ENCODE peak calls at places on chromosomes 11 and 22, in eight cellular contexts. One of them, this sample, is unnamed.

GRCh38 chr11:128772814-128773213 is 78.9 kb downstream of the FLI1 start:
- DNase-seq in mucosa of descending colon: peak
- DNase-seq in cardiac fibroblast: no peak
- DNase-seq in AG09309: no peak
- DNase-seq in retinal pigment epithelial cell: no peak
- DNase-seq in foreskin fibroblast: no peak
- DNase-seq in dorsolateral prefrontal cortex: no peak
- DNase-seq in heart left ventricle: peak
- DNase-seq in this sample: no peak

GRCh38 chr11:28245131-28245530 is 136.9 kb downstream of the METTL15 start:
- DNase-seq in dorsolateral prefrontal cortex: no peak
- DNase-seq in cardiac fibroblast: no peak
- DNase-seq in AG09309: no peak
- DNase-seq in retinal pigment epithelial cell: no peak
- DNase-seq in heart left ventricle: no peak
- DNase-seq in foreskin fibroblast: no peak
- DNase-seq in mucosa of descending colon: no peak
- DNase-seq in this sample: peak

GRCh38 chr11:60155928-60156327 is 27.0 kb downstream of the MS4A6A start:
- DNase-seq in AG09309: no peak
- DNase-seq in dorsolateral prefrontal cortex: no peak
- DNase-seq in heart left ventricle: no peak
- DNase-seq in retinal pigment epithelial cell: no peak
- DNase-seq in foreskin fibroblast: no peak
- DNase-seq in mucosa of descending colon: no peak
- DNase-seq in cardiac fibroblast: no peak
- DNase-seq in this sample: no peak

GRCh38 chr11:123062892-123063395 is 1.0 kb upstream of the HSPA8 start:
- DNase-seq in heart left ventricle: no peak
- DNase-seq in AG09309: peak
- DNase-seq in dorsolateral prefrontal cortex: no peak
- DNase-seq in cardiac fibroblast: peak
- DNase-seq in mucosa of descending colon: no peak
- DNase-seq in retinal pigment epithelial cell: no peak
- DNase-seq in foreskin fibroblast: no peak
- DNase-seq in this sample: no peak

GRCh38 chr22:28034760-28035401 is 115.8 kb upstream of the PITPNB start:
- DNase-seq in heart left ventricle: peak
- DNase-seq in foreskin fibroblast: peak
- DNase-seq in retinal pigment epithelial cell: no peak
- DNase-seq in cardiac fibroblast: peak
- DNase-seq in dorsolateral prefrontal cortex: peak
- DNase-seq in AG09309: no peak
- DNase-seq in mucosa of descending colon: peak
- DNase-seq in this sample: no peak

GRCh38 chr11:1218256-1218787 is 4.5 kb upstream of the MUC5B start:
- DNase-seq in dorsolateral prefrontal cortex: peak
- DNase-seq in mucosa of descending colon: peak
- DNase-seq in AG09309: no peak
- DNase-seq in cardiac fibroblast: no peak
- DNase-seq in foreskin fibroblast: no peak
- DNase-seq in retinal pigment epithelial cell: no peak
- DNase-seq in heart left ventricle: no peak
- DNase-seq in this sample: no peak

GRCh38 chr22:38461057-38461413 is 6.0 kb upstream of the KCNJ4 start:
- DNase-seq in heart left ventricle: no peak
- DNase-seq in AG09309: no peak
- DNase-seq in dorsolateral prefrontal cortex: no peak
- DNase-seq in foreskin fibroblast: no peak
- DNase-seq in cardiac fibroblast: no peak
- DNase-seq in retinal pigment epithelial cell: no peak
- DNase-seq in mucosa of descending colon: no peak
- DNase-seq in this sample: no peak

GRCh38 chr11:82683029-82683428 is 50.6 kb downstream of the FAM181B start:
- DNase-seq in mucosa of descending colon: no peak
- DNase-seq in foreskin fibroblast: no peak
- DNase-seq in AG09309: no peak
- DNase-seq in heart left ventricle: no peak
- DNase-seq in retinal pigment epithelial cell: no peak
- DNase-seq in dorsolateral prefrontal cortex: no peak
- DNase-seq in cardiac fibroblast: no peak
- DNase-seq in this sample: no peak

GRCh38 chr22:31841029-31841827 is 87.4 kb downstream of the DEPDC5 start:
- DNase-seq in heart left ventricle: no peak
- DNase-seq in mucosa of descending colon: no peak
- DNase-seq in retinal pigment epithelial cell: no peak
- DNase-seq in foreskin fibroblast: no peak
- DNase-seq in dorsolateral prefrontal cortex: no peak
- DNase-seq in cardiac fibroblast: no peak
- DNase-seq in AG09309: no peak
- DNase-seq in this sample: no peak

GRCh38 chr11:35305670-35306382 is 113.5 kb downstream of the SLC1A2 start:
- DNase-seq in dorsolateral prefrontal cortex: no peak
- DNase-seq in mucosa of descending colon: peak
- DNase-seq in foreskin fibroblast: no peak
- DNase-seq in heart left ventricle: no peak
- DNase-seq in AG09309: no peak
- DNase-seq in cardiac fibroblast: peak
- DNase-seq in retinal pigment epithelial cell: no peak
- DNase-seq in this sample: peak

GRCh38 chr11:30342736-30343166 is 19.8 kb downstream of the ARL14EP start:
- DNase-seq in cardiac fibroblast: no peak
- DNase-seq in dorsolateral prefrontal cortex: no peak
- DNase-seq in foreskin fibroblast: no peak
- DNase-seq in heart left ventricle: no peak
- DNase-seq in mucosa of descending colon: peak
- DNase-seq in AG09309: no peak
- DNase-seq in retinal pigment epithelial cell: no peak
- DNase-seq in this sample: no peak

DNA sequence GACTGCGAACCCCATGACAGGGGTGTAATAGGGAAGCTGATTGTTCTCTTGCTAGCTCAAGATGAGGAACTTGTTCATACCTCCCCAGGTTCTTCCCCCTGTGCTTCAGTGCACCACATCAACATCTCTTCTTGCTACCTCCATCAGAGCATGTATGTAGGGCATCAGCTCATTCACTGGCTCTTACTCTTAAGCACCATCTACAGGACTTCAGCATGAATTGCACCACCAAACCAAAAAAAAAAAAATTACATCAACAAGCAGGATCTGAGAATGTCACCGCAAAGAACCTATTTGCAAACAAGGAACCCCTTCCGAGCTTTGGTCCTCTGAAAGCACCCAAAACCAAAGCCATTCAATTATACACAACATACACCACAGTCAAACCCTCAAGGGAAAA is 2226.5 kb upstream of the RAG2 start:
- DNase-seq in cardiac fibroblast: peak
- DNase-seq in heart left ventricle: no peak
- DNase-seq in foreskin fibroblast: no peak
- DNase-seq in mucosa of descending colon: no peak
- DNase-seq in dorsolateral prefrontal cortex: no peak
- DNase-seq in retinal pigment epithelial cell: no peak
- DNase-seq in AG09309: no peak
- DNase-seq in this sample: no peak
- TF ChIP-seq CTCF in cardiac fibroblast: peak
- TF ChIP-seq CTCF in heart left ventricle: peak
- TF ChIP-seq CTCF in foreskin fibroblast: peak
- TF ChIP-seq CTCF in mucosa of descending colon: no peak
- TF ChIP-seq CTCF in dorsolateral prefrontal cortex: no peak
- TF ChIP-seq CTCF in retinal pigment epithelial cell: peak
- TF ChIP-seq CTCF in AG09309: no peak
- TF ChIP-seq CTCF in this sample: peak

GRCh38 chr22:44108076-44108475 is 72.6 kb upstream of the PARVG start:
- DNase-seq in AG09309: no peak
- DNase-seq in cardiac fibroblast: no peak
- DNase-seq in retinal pigment epithelial cell: no peak
- DNase-seq in dorsolateral prefrontal cortex: no peak
- DNase-seq in heart left ventricle: no peak
- DNase-seq in mucosa of descending colon: no peak
- DNase-seq in foreskin fibroblast: no peak
- DNase-seq in this sample: no peak
- H3K4me3 ChIP-seq in AG09309: no peak
- H3K4me3 ChIP-seq in cardiac fibroblast: no peak
- H3K4me3 ChIP-seq in retinal pigment epithelial cell: no peak
- H3K4me3 ChIP-seq in dorsolateral prefrontal cortex: no peak
- H3K4me3 ChIP-seq in heart left ventricle: no peak
- H3K4me3 ChIP-seq in mucosa of descending colon: no peak
- H3K4me3 ChIP-seq in foreskin fibroblast: no peak
- H3K4me3 ChIP-seq in this sample: no peak

DNA sequence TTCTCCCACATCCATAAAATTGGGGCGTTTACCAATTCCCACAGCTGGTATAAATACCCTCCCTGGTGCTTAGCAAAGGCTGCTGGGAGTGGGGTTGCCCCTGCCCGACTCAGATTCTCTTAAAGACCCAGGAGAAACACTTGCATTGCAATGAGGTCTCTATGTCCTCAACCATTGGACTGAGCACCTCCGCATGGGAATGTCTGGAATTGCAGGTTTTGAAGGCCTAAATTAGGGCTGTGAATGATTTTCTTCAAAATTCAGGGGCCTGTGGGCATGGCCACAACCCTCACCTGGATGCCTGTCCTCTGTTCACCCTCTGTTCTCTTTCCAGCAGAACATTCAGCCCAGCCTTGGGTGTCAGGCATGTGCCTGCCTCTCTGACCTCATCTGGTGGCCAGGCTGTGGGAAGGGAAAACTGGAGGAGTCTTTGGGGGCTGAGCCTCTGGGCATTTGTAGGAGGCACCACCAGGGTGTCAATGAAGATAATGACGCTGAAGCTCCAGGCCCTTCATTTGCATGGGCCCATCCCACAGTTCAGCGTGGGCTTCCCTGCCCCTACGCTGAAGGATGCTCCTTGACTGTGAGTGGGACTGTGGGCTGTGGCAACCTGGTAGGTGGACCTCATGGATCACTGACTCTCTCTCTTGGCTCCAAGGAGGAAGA is 52.7 kb upstream of the MYEOV start:
- DNase-seq in mucosa of descending colon: no peak
- DNase-seq in retinal pigment epithelial cell: no peak
- DNase-seq in AG09309: no peak
- DNase-seq in dorsolateral prefrontal cortex: no peak
- DNase-seq in cardiac fibroblast: no peak
- DNase-seq in foreskin fibroblast: no peak
- DNase-seq in heart left ventricle: peak
- DNase-seq in this sample: no peak
- TF ChIP-seq CTCF in mucosa of descending colon: no peak
- TF ChIP-seq CTCF in retinal pigment epithelial cell: no peak
- TF ChIP-seq CTCF in AG09309: no peak
- TF ChIP-seq CTCF in dorsolateral prefrontal cortex: no peak
- TF ChIP-seq CTCF in cardiac fibroblast: no peak
- TF ChIP-seq CTCF in foreskin fibroblast: peak
- TF ChIP-seq CTCF in heart left ventricle: no peak
- TF ChIP-seq CTCF in this sample: no peak

GRCh38 chr11:86738615-86739014 is 61.7 kb upstream of the PRSS23 start:
- DNase-seq in mucosa of descending colon: no peak
- DNase-seq in foreskin fibroblast: no peak
- DNase-seq in AG09309: no peak
- DNase-seq in retinal pigment epithelial cell: no peak
- DNase-seq in dorsolateral prefrontal cortex: no peak
- DNase-seq in heart left ventricle: no peak
- DNase-seq in cardiac fibroblast: no peak
- DNase-seq in this sample: no peak

GRCh38 chr11:86742436-86742805 is 57.9 kb upstream of the PRSS23 start:
- DNase-seq in heart left ventricle: no peak
- DNase-seq in cardiac fibroblast: no peak
- DNase-seq in foreskin fibroblast: no peak
- DNase-seq in dorsolateral prefrontal cortex: no peak
- DNase-seq in mucosa of descending colon: no peak
- DNase-seq in AG09309: no peak
- DNase-seq in retinal pigment epithelial cell: no peak
- DNase-seq in this sample: no peak

GRCh38 chr11:86741489-86742435 is 58.6 kb upstream of the PRSS23 start:
- DNase-seq in foreskin fibroblast: peak
- DNase-seq in AG09309: no peak
- DNase-seq in retinal pigment epithelial cell: no peak
- DNase-seq in dorsolateral prefrontal cortex: no peak
- DNase-seq in mucosa of descending colon: no peak
- DNase-seq in heart left ventricle: no peak
- DNase-seq in cardiac fibroblast: peak
- DNase-seq in this sample: peak

GRCh38 chr11:86743223-86744118 is 56.9 kb upstream of the PRSS23 start:
- DNase-seq in foreskin fibroblast: peak
- DNase-seq in mucosa of descending colon: peak
- DNase-seq in retinal pigment epithelial cell: peak
- DNase-seq in heart left ventricle: no peak
- DNase-seq in dorsolateral prefrontal cortex: peak
- DNase-seq in AG09309: peak
- DNase-seq in cardiac fibroblast: peak
- DNase-seq in this sample: peak

GRCh38 chr11:86740628-86741488 is 59.5 kb upstream of the PRSS23 start:
- DNase-seq in mucosa of descending colon: peak
- DNase-seq in cardiac fibroblast: peak
- DNase-seq in foreskin fibroblast: peak
- DNase-seq in heart left ventricle: peak
- DNase-seq in retinal pigment epithelial cell: peak
- DNase-seq in dorsolateral prefrontal cortex: peak
- DNase-seq in AG09309: peak
- DNase-seq in this sample: peak
- H3K4me3 ChIP-seq in mucosa of descending colon: no peak
- H3K4me3 ChIP-seq in cardiac fibroblast: no peak
- H3K4me3 ChIP-seq in foreskin fibroblast: no peak
- H3K4me3 ChIP-seq in heart left ventricle: no peak
- H3K4me3 ChIP-seq in retinal pigment epithelial cell: no peak
- H3K4me3 ChIP-seq in dorsolateral prefrontal cortex: no peak
- H3K4me3 ChIP-seq in AG09309: no peak
- H3K4me3 ChIP-seq in this sample: no peak

GRCh38 chr11:76512851-76513653 is 68.2 kb downstream of the EMSY start:
- DNase-seq in foreskin fibroblast: no peak
- DNase-seq in dorsolateral prefrontal cortex: no peak
- DNase-seq in cardiac fibroblast: peak
- DNase-seq in AG09309: peak
- DNase-seq in heart left ventricle: no peak
- DNase-seq in retinal pigment epithelial cell: peak
- DNase-seq in mucosa of descending colon: no peak
- DNase-seq in this sample: peak
- TF ChIP-seq CTCF in foreskin fibroblast: peak
- TF ChIP-seq CTCF in dorsolateral prefrontal cortex: peak
- TF ChIP-seq CTCF in cardiac fibroblast: peak
- TF ChIP-seq CTCF in AG09309: peak
- TF ChIP-seq CTCF in heart left ventricle: peak
- TF ChIP-seq CTCF in retinal pigment epithelial cell: peak
- TF ChIP-seq CTCF in mucosa of descending colon: peak
- TF ChIP-seq CTCF in this sample: peak